ENCODE peak calls at places on chromosome 11, in seven cellular contexts. R is HEK293T; U is activated T-cell treated with anti-CD3 and anti-CD28 coated beads for 1 hour; H is stimulated activated CD4-positive, alpha-beta T cell treated with anti-CD3 and anti-CD28 coated beads, Interleukin-4, amount 100 ng/mL, for 24 hours; W is AG09319; I is transverse colon; S is cardiac muscle cell. T is an unnamed sample.

GRCh38 chr11:122556605-122557004 is 98.9 kb upstream of the UBASH3B start:
- DNase-seq in R (no peak), U (no peak), H (peak; percentile 28), W (no peak), I (peak; percentile 8), S (peak; percentile 43), T (no peak)

GRCh38 chr11:133713406-133713805 is 131.9 kb downstream of the SPATA19 start:
- DNase-seq in R (no peak), U (no peak), H (no peak), W (no peak), I (no peak), S (no peak), T (no peak)

GRCh38 chr11:120220747-120221037 is 9.9 kb downstream of the OAF start:
- DNase-seq in R (no peak), U (no peak), H (no peak), W (no peak), I (no peak), S (no peak), T (no peak)

GRCh38 chr11:60939828-60940227 is 12.1 kb downstream of the SLC15A3 start:
- DNase-seq in R (no peak), U (no peak), H (no peak), W (no peak), I (no peak), S (peak; percentile 71), T (no peak)

GRCh38 chr11:27347361-27347760 is 15.7 kb downstream of the CCDC34 start:
- DNase-seq in R (no peak), U (no peak), H (no peak), W (no peak), I (no peak), S (no peak), T (no peak)

GRCh38 chr11:96969251-96969650 is 579.4 kb downstream of the JRKL start:
- DNase-seq in R (no peak), U (no peak), H (no peak), W (no peak), I (no peak), S (no peak), T (no peak)

GRCh38 chr11:76561245-76561644 is 109.3 kb downstream of the LRRC32 start:
- DNase-seq in R (no peak), U (no peak), H (no peak), W (no peak), I (no peak), S (no peak), T (no peak)

GRCh38 chr11:108788565-108789199 is 123.8 kb downstream of the DDX10 start:
- DNase-seq in R (peak; percentile 21), U (no peak), H (no peak), W (no peak), I (no peak), S (peak; percentile 65), T (peak; percentile 1)

GRCh38 chr11:73187854-73188253 is 30.2 kb upstream of the P2RY2 start:
- DNase-seq in R (no peak), U (no peak), H (no peak), W (no peak), I (no peak), S (no peak), T (no peak)

GRCh38 chr11:32706985-32707736 is 87.3 kb downstream of the CCDC73 start:
- DNase-seq in R (no peak), U (no peak), H (no peak), W (peak; percentile 15), I (no peak), S (peak; percentile 55), T (peak; percentile 11)

GRCh38 chr11:16893456-16894076 is 120.6 kb downstream of the PLEKHA7 start:
- DNase-seq in R (no peak), U (no peak), H (no peak), W (no peak), I (no peak), S (no peak), T (no peak)

GRCh38 chr11:76086713-76087635 is 119.3 kb downstream of the WNT11 start:
- DNase-seq in R (no peak), U (no peak), H (no peak), W (peak; percentile 24), I (no peak), S (no peak), T (peak; percentile 7)

GRCh38 chr11:27217948-27218410 is 145.0 kb downstream of the CCDC34 start:
- DNase-seq in R (no peak), U (no peak), H (no peak), W (no peak), I (no peak), S (peak; percentile 72), T (no peak)

GRCh38 chr11:126132319-126132718 is 69.7 kb upstream of the CDON start:
- DNase-seq in R (peak; percentile 64), U (no peak), H (no peak), W (no peak), I (no peak), S (no peak), T (peak; percentile 67)

GRCh38 chr11:13962562-13963168 is at the start of gene SPON1:
- DNase-seq in R (peak; percentile 62), U (peak; percentile 32), H (peak; percentile 43), W (no peak), I (peak; percentile 50), S (peak; percentile 59), T (no peak)